ENCODE peak calls at places on chromosomes 5 and 9, in nine cellular contexts. F is adipocyte; D is lung; Y is heart right ventricle; M is naive thymus-derived CD4-positive, alpha-beta T cell; H is fibroblast of lung; R is ovary; K is CD8-positive, alpha-beta memory T cell; Q is endodermal cell. V is an unnamed sample.
A peak's percentile ranks its signal among the peaks of the same experiment; 100 is the strongest.

GRCh38 chr5:151570512-151571269 is 20.4 kb downstream of the FAT2 start:
- DNase-seq in F (no peak), D (no peak), Y (no peak), M (no peak), H (no peak), R (no peak), K (no peak), Q (peak; percentile 66), V (no peak)

GRCh38 chr5:174098694-174099093 is 53.2 kb downstream of the NSG2 start:
- DNase-seq in F (no peak), D (no peak), Y (no peak), M (no peak), H (no peak), R (no peak), K (no peak), Q (no peak), V (no peak)

GRCh38 chr5:119243888-119244287 is 111.9 kb upstream of the TNFAIP8 start:
- DNase-seq in F (no peak), D (no peak), Y (no peak), M (no peak), H (no peak), R (no peak), K (no peak), Q (no peak), V (no peak)

GRCh38 chr9:69339620-69340019 is 14.6 kb downstream of the ENTREP1 start:
- DNase-seq in F (no peak), D (no peak), Y (peak; percentile 17), M (no peak), H (no peak), R (no peak), K (no peak), Q (peak; percentile 66), V (no peak)

GRCh38 chr5:127925916-127926315 is 157.7 kb upstream of the SLC12A2 start:
- DNase-seq in F (no peak), D (peak; percentile 33), Y (no peak), M (no peak), H (peak; percentile 56), R (no peak), K (no peak), Q (no peak), V (no peak)

GRCh38 chr5:51388488-51389325 is 5.5 kb downstream of the ISL1 start:
- DNase-seq in F (no peak), D (no peak), Y (no peak), M (no peak), H (no peak), R (no peak), K (no peak), Q (no peak), V (no peak)

GRCh38 chr5:31898246-31898645 is 259.3 kb downstream of the PDZD2 start:
- DNase-seq in F (no peak), D (no peak), Y (no peak), M (no peak), H (no peak), R (no peak), K (no peak), Q (no peak), V (no peak)

GRCh38 chr9:100670719-100671118 is 92.8 kb downstream of the CAVIN4 start:
- DNase-seq in F (no peak), D (no peak), Y (no peak), M (no peak), H (no peak), R (no peak), K (no peak), Q (peak; percentile 52), V (no peak)

GRCh38 chr5:155943516-155944407 is 383.2 kb upstream of the SGCD start:
- DNase-seq in F (peak; percentile 84), D (no peak), Y (peak; percentile 31), M (peak; percentile 23), H (peak; percentile 55), R (peak; percentile 38), K (peak; percentile 49), Q (peak; percentile 80), V (no peak)

GRCh38 chr9:38227656-38228055 is 158.6 kb upstream of the SHB start:
- DNase-seq in F (no peak), D (no peak), Y (no peak), M (peak; percentile 19), H (peak; percentile 62), R (no peak), K (no peak), Q (no peak), V (no peak)

DNA sequence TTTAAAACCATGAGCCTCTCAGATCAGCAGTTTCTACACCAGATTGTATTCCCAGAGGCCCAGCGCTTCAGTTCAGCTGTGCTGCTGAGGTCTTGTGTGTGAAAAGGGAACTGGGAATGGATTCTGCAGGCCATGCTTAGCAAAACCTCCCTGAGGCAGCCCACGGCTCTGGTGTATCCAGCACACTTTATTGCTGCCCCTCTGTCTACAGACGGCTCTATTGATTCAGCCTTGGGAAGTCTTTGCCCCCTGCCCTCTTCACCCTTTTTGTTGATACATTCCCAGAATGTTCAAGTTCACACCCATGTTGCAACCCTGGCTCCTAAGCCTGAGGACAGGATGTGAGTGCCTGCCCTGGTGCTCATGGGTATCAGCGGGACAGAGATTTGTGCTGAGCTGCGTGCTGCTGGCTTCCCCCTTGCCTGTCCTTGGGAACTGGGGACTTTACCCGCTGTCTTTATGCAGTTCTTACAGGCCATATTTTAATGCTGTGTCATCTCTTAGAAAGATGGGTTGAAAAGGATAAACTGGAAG is 37.3 kb downstream of the ARHGAP26 start:
- DNase-seq in F (no peak), D (no peak), Y (no peak), M (no peak), H (no peak), R (no peak), K (no peak), Q (no peak), V (peak; percentile 79)
- H3K4me1 ChIP-seq in F (peaks cover 17% of the 10 kb centered on the region), D (peaks cover 18% of the 10 kb centered on the region), Y (peaks cover 11% of the 10 kb centered on the region), M (peaks cover 3% of the 10 kb centered on the region), H (no peaks in the 10 kb centered on the region), R (no peaks in the 10 kb centered on the region), K (peaks cover 12% of the 10 kb centered on the region), Q (peaks cover 4% of the 10 kb centered on the region), V (peaks cover 79% of the 10 kb centered on the region)

DNA sequence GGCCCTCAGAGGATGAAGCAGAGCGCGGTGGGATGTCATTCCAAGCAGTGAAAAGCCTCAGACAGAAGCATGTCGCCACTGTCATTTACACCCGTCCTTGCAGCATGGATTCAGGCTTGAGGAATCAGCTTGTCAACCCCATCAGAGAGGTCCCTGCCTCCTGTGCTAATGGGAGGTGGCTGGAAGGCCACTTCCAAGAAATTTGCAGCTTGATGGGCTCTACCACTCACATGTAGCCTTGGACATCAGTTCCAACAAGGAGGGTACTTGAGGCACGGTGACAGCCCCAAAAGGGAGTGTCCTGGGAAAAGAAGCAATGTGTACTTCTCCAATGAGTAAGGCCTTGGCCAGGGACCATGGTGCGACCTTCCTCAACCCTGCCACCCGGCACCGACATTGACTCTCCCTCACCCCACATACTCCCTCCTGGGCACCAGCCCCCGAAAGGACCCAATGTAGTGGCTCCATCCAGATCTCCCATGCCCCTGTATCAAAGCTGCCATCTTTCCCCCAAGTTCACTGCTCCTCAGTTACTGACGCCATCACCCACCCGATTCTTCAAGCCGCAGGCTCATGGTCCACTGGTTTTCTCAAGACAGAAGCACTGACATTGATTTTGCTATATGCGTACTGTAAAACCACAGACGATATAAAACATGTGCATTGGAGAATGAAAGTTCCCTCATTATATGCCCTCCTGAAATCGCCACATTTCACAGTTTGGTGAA is 207.0 kb upstream of the IER5L start:
- DNase-seq in F (no peak), D (no peak), Y (no peak), M (no peak), H (no peak), R (no peak), K (no peak), Q (no peak), V (no peak)
- H3K27me3 ChIP-seq in F (no peaks in the 10 kb centered on the region), D (no peaks in the 10 kb centered on the region), Y (no peaks in the 10 kb centered on the region), M (no peaks in the 10 kb centered on the region), H (no peaks in the 10 kb centered on the region), R (no peaks in the 10 kb centered on the region), K (no peaks in the 10 kb centered on the region), Q (no peaks in the 10 kb centered on the region), V (no peaks in the 10 kb centered on the region)

DNA sequence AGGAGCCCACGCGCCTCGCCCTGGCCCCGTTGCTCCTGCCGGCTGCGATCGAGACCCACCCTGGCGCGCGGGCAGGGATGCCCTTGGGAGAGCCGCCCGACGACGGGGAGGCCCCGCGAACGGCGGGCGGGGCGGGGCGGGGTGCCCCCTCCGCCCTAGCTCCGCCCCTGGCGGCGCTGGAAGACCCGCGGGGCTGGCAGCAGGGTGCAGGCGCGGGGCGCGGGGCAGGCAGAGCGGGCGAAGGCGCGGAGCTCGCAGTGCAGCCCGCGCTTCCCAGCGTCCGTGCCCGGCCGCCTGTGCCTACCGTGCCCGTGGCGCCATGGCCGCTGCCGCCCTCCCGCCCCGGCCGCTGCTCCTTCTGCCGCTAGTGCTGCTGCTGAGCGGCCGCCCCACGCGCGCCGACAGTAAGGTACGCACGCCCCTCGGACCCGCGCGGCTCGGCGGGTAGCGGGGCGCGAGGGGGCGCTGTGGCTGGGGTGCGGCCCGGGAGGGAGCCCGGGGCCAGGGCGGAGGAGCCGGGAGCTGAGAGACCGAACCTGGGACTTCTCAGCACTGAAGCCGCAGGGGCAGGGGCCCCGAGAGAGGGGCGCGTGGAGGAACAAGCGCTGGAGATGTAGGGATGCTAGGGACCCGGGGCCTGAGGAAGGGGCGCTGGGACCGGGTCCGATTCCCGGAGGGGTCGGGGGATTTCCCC is at the start of gene OLFML2A:
- DNase-seq in F (peak; percentile 60), D (no peak), Y (no peak), M (no peak), H (no peak), R (peak; percentile 28), K (peak; percentile 53), Q (peak; percentile 87), V (no peak)
- H3K4me3 ChIP-seq in F (peak within 1 kb of the TSS; percentile 72), D (peak within 1 kb of the TSS; percentile 70), Y (peak within 1 kb of the TSS; percentile 67), M (no peak within 1 kb of the TSS), H (peak within 1 kb of the TSS; percentile 47), R (peak within 1 kb of the TSS; percentile 65), K (peak within 1 kb of the TSS; percentile 26), Q (peak within 1 kb of the TSS; percentile 76), V (peak within 1 kb of the TSS; percentile 62)

GRCh38 chr9:33155393-33155792 is 11.7 kb downstream of the B4GALT1 start:
- DNase-seq in F (no peak), D (no peak), Y (no peak), M (no peak), H (peak; percentile 62), R (no peak), K (no peak), Q (no peak), V (peak; percentile 48)
- H3K4me1 ChIP-seq in F (peaks cover 64% of the 10 kb centered on the region), D (peaks cover 30% of the 10 kb centered on the region), Y (peaks cover 45% of the 10 kb centered on the region), M (peaks cover 84% of the 10 kb centered on the region), H (peaks cover 35% of the 10 kb centered on the region), R (peaks cover 20% of the 10 kb centered on the region), K (peaks cover 90% of the 10 kb centered on the region), Q (peaks cover 9% of the 10 kb centered on the region), V (no peaks in the 10 kb centered on the region)

GRCh38 chr5:179122411-179123108 is 62.4 kb downstream of the ZNF354C start:
- DNase-seq in F (no peak), D (peak; percentile 13), Y (no peak), M (no peak), H (no peak), R (no peak), K (no peak), Q (peak; percentile 22), V (peak; percentile 43)

GRCh38 chr5:179120421-179120861 is 60.3 kb downstream of the ZNF354C start:
- DNase-seq in F (no peak), D (peak; percentile 19), Y (no peak), M (no peak), H (no peak), R (no peak), K (no peak), Q (peak; percentile 28), V (peak; percentile 52)

GRCh38 chr5:179123109-179123426 is 62.9 kb downstream of the ZNF354C start:
- DNase-seq in F (no peak), D (no peak), Y (no peak), M (no peak), H (no peak), R (no peak), K (no peak), Q (peak; percentile 28), V (peak; percentile 50)

GRCh38 chr5:179120951-179121666 is 60.9 kb downstream of the ZNF354C start:
- DNase-seq in F (no peak), D (peak; percentile 13), Y (no peak), M (no peak), H (no peak), R (no peak), K (no peak), Q (peak; percentile 24), V (peak; percentile 5)

GRCh38 chr5:179121667-179122111 is 61.5 kb downstream of the ZNF354C start:
- DNase-seq in F (no peak), D (peak; percentile 26), Y (no peak), M (no peak), H (no peak), R (no peak), K (no peak), Q (peak; percentile 18), V (peak; percentile 43)
- H3K27me3 ChIP-seq in F (no peaks in the 10 kb centered on the region), D (no peaks in the 10 kb centered on the region), Y (no peaks in the 10 kb centered on the region), M (no peaks in the 10 kb centered on the region), H (no peaks in the 10 kb centered on the region), R (no peaks in the 10 kb centered on the region), K (no peaks in the 10 kb centered on the region), Q (no peaks in the 10 kb centered on the region), V (no peaks in the 10 kb centered on the region)